ENCODE peak calls at places on chromosome 2, in seven cellular contexts. J is tibial nerve, P is suprapubic skin, U is AG04450, M is right cardiac atrium, G is adrenal gland, Q is PC-3. V is an unnamed sample. For H3K9me3, the result is how much of the 10 kb centered on the place peaks cover.

GRCh38 chr2:28648671-28649395 is 102.8 kb upstream of the PPP1CB start:
- DNase-seq in G (no peak), M (no peak), J (no peak), P (no peak), U (no peak), Q (no peak), V (no peak)

GRCh38 chr2:151767536-151767935 is 33.3 kb upstream of the NEB start:
- DNase-seq in U (no peak), J (no peak), G (no peak), P (no peak), Q (no peak), M (no peak), V (no peak)

GRCh38 chr2:186410802-186411201 is 75.3 kb upstream of the ZC3H15 start:
- DNase-seq in Q (no peak), M (no peak), P (no peak), U (no peak), G (no peak), J (no peak), V (no peak)

GRCh38 chr2:18159899-18160298 is 281.4 kb downstream of the KCNS3 start:
- DNase-seq in J (no peak), U (no peak), Q (no peak), G (no peak), M (no peak), P (no peak), V (no peak)

GRCh38 chr2:43426305-43427031 is 169.4 kb downstream of the THADA start:
- DNase-seq in U (peak), G (peak), P (peak), J (no peak), M (peak), Q (peak), V (peak)

GRCh38 chr2:215624423-215624829 is 188.6 kb upstream of the FN1 start:
- DNase-seq in M (no peak), J (no peak), P (no peak), U (peak), Q (peak), G (peak), V (peak)

GRCh38 chr2:111665011-111665410 is 219.0 kb downstream of the ANAPC1 start:
- DNase-seq in J (no peak), Q (no peak), P (no peak), G (no peak), U (no peak), M (no peak), V (no peak)

GRCh38 chr2:200399046-200399445 is 92.6 kb downstream of the SPATS2L start:
- DNase-seq in M (no peak), G (no peak), P (no peak), U (no peak), Q (peak), J (no peak), V (no peak)

GRCh38 chr2:129923265-129924141 is 56.0 kb upstream of the RAB6C start:
- DNase-seq in P (no peak), Q (peak), J (no peak), G (peak), U (no peak), M (no peak), V (no peak)

GRCh38 chr2:24191156-24191555 is 16.3 kb downstream of the FAM228A start:
- DNase-seq in P (no peak), U (no peak), M (no peak), Q (no peak), J (no peak), G (no peak), V (no peak)

GRCh38 chr2:188330316-188331053 is 38.8 kb downstream of the GULP1 start:
- DNase-seq in Q (no peak), J (no peak), M (no peak), U (no peak), G (no peak), P (no peak), V (no peak)

GRCh38 chr2:121128741-121129659 is 156.0 kb downstream of the TFCP2L1 start:
- DNase-seq in P (peak), M (no peak), G (peak), U (no peak), Q (peak), J (no peak), V (no peak)
- H3K27ac ChIP-seq in P (peak), M (no peak), G (no peak), U (no peak), Q (no peak), J (no peak), V (no peak)

GRCh38 chr2:148253716-148254115 is 232.8 kb downstream of the MBD5 start:
- DNase-seq in M (no peak), Q (peak), U (no peak), G (no peak), J (no peak), P (no peak), V (no peak)

GRCh38 chr2:148255929-148256328 is 235.0 kb downstream of the MBD5 start:
- DNase-seq in M (no peak), G (peak), Q (no peak), P (no peak), J (no peak), U (no peak), V (no peak)

GRCh38 chr2:148259674-148260073 is 238.8 kb downstream of the MBD5 start:
- DNase-seq in M (no peak), P (no peak), G (no peak), J (no peak), Q (peak), U (no peak), V (no peak)

GRCh38 chr2:148258124-148258523 is 237.2 kb downstream of the MBD5 start:
- DNase-seq in J (no peak), P (no peak), M (no peak), U (no peak), G (no peak), Q (no peak), V (no peak)

DNA sequence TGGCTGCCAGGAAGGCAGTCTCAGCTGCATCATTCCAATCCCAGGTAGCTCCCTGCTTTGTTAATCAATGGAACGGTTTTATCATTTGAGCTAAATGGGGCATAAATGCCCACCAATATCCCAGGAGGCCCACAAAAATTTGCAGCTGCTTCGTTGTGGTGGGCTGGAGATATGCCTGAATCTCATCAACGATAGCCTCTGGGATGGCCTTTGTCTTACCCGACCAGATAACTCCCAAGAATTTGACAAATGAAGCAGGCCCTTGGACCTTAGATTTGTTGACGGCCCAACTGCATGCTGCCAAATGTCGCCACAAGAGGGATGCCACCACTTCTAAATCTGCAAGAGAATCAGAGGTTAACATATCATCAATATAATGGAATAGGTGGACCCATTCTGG is 236.4 kb downstream of the MBD5 start:
- DNase-seq in M (no peak), U (no peak), G (no peak), J (no peak), P (no peak), Q (no peak), V (no peak)
- H3K9me3 ChIP-seq in M (under half), U (under half), G (under half), J (under half), P (under half), Q (under half), V (under half)

GRCh38 chr2:120503793-120504571 is 158.0 kb downstream of the INHBB start:
- DNase-seq in G (no peak), Q (peak), M (peak), P (no peak), U (no peak), J (no peak), V (no peak)

GRCh38 chr2:120501591-120501990 is 155.7 kb downstream of the INHBB start:
- DNase-seq in M (no peak), U (no peak), G (no peak), J (no peak), Q (no peak), P (no peak), V (no peak)

GRCh38 chr2:120502761-120503160 is 156.8 kb downstream of the INHBB start:
- DNase-seq in Q (no peak), M (no peak), J (no peak), P (no peak), G (no peak), U (no peak), V (no peak)

GRCh38 chr2:120502357-120502756 is 156.4 kb downstream of the INHBB start:
- DNase-seq in J (no peak), P (no peak), Q (no peak), M (no peak), G (no peak), U (no peak), V (no peak)

DNA sequence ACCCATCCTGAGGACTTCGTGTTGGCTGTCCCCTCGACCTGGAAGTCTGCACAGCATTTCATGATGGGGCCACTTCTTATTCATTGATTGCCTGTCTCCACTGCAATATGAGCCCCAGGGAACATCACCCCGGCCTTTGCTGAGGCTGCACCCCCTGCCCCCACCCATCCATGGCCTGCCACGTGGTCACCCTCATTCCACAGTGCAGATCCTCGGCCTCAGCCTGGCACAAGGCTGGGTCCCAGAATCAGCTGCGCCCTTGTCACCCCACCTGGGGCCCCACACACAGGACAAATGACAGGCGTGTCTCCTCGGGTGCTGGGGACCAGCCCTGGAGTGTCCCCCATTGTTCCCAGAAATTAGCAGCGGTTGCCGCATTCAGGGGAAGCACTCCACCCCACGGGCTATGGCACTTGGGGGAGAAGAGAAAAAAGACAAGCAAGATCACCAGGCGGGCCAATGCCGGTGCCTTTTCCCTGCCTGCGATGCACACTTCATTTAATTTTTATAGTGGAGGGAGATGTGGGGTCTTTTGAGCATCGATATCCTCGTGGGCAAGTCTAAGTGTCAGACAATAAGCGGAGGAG is 157.4 kb downstream of the INHBB start:
- DNase-seq in Q (no peak), U (no peak), M (no peak), P (no peak), J (no peak), G (no peak), V (no peak)
- H3K27ac ChIP-seq in Q (no peak), U (no peak), M (peak), P (no peak), J (no peak), G (no peak), V (no peak)

GRCh38 chr2:4992226-4992625 is 700.0 kb upstream of the SOX11 start:
- DNase-seq in J (no peak), P (no peak), G (no peak), U (no peak), Q (peak), M (no peak), V (no peak)
- H3K9me3 ChIP-seq in J (under half), P (under half), G (under half), U (under half), Q (under half), M (under half), V (under half)

GRCh38 chr2:206051912-206052311 is 34.1 kb downstream of the INO80D start:
- DNase-seq in Q (no peak), J (no peak), G (no peak), M (no peak), P (no peak), U (no peak), V (no peak)
- H3K27ac ChIP-seq in Q (no peak), J (no peak), G (no peak), M (no peak), P (no peak), U (no peak), V (no peak)

DNA sequence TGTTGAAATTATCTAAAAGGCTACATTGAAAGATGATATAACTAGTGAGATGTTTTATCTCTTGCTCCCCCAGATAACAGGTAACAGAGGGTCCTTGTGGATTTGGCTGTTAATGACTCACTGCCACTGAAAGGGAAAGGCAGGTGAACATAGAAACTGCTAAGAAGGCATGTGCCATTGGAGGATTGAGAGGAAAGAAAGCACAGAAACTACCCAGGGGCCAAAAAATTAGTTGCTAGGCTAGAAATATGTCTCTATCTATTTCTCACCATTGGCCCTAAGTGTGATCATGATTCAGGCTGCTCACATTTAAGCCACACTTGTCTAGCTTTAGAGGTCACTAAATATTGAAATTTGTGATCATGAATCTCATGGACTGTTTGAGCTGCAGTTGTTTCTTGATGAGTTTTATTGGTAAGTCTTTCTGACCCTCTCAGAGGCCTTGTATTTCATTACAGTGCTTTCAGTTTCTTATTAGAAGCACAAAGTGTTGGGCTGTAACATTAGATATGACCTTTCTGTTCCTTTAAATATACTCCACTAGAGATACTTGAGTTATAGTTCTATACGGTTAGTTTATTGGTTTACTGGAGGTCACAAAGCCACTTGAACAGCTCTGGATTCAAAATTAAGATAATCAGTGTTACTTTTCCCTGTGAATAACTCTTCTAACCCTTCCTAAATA is 26.2 kb downstream of the NAB1 start:
- DNase-seq in Q (no peak), G (no peak), J (no peak), M (no peak), P (no peak), U (no peak), V (no peak)
- H3K9me3 ChIP-seq in Q (under half), G (under half), J (under half), M (under half), P (under half), U (under half), V (under half)

DNA sequence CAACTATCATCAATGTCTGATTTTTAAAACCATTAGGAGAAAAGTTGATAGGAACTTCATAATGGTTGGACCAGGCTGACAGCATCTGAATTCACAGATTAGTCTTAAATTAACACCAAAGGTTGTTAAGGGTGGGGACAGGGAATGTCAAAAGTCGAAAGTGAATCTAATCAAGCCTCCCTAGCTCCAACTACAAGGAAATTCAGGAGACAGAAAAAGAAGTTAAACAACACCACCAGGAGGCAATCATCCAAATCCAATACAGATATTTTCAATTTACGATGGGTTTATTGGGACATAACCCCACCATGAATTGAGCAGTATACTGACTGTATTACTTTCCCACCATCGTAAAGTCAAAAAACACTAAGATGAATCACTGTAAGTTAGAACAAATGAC is 32.8 kb downstream of the ATF2 start:
- DNase-seq in M (no peak), U (no peak), P (no peak), G (no peak), Q (peak), J (no peak), V (no peak)
- H3K27ac ChIP-seq in M (no peak), U (no peak), P (no peak), G (no peak), Q (no peak), J (no peak), V (no peak)

GRCh38 chr2:2830576-2830975 is 499.5 kb upstream of the MYT1L start:
- DNase-seq in Q (no peak), M (no peak), U (no peak), J (no peak), P (no peak), G (no peak), V (no peak)
- H3K9me3 ChIP-seq in Q (under half), M (under half), U (half or more), J (under half), P (under half), G (under half), V (under half)

GRCh38 chr2:181123798-181124217 is 143.4 kb downstream of the UBE2E3 start:
- DNase-seq in M (no peak), Q (no peak), U (no peak), G (no peak), P (no peak), J (no peak), V (no peak)

GRCh38 chr2:181125364-181125763 is 145.0 kb downstream of the UBE2E3 start:
- DNase-seq in Q (no peak), U (no peak), P (no peak), G (no peak), M (no peak), J (no peak), V (no peak)

GRCh38 chr2:181122601-181123000 is 142.2 kb downstream of the UBE2E3 start:
- DNase-seq in P (no peak), U (no peak), M (no peak), Q (no peak), J (no peak), G (no peak), V (no peak)

GRCh38 chr2:181126311-181126710 is 145.9 kb downstream of the UBE2E3 start:
- DNase-seq in G (no peak), J (no peak), P (no peak), U (no peak), Q (no peak), M (no peak), V (no peak)

GRCh38 chr2:181124499-181124898 is 144.1 kb downstream of the UBE2E3 start:
- DNase-seq in P (no peak), Q (no peak), U (no peak), M (no peak), G (no peak), J (no peak), V (no peak)
- H3K27ac ChIP-seq in P (no peak), Q (no peak), U (no peak), M (no peak), G (no peak), J (no peak), V (no peak)

V was measured in uterus.